ENCODE peak calls at places on chromosome 15, in seven cellular contexts. Q, B, U, V, T, Y and S are unnamed samples.

GRCh38 chr15:77654975-77655374 is 22.3 kb upstream of the LINGO1 start:
- DNase-seq in Q (no peak), B (peak; percentile 22), U (peak; percentile 54), V (no peak), T (peak; percentile 10), Y (peak; percentile 39), S (peak; percentile 56)

GRCh38 chr15:71220828-71221227 is 105.6 kb downstream of the THSD4 start:
- DNase-seq in Q (no peak), B (no peak), U (no peak), V (no peak), T (no peak), Y (no peak), S (no peak)

GRCh38 chr15:39430389-39430788 is 150.5 kb upstream of the THBS1 start:
- DNase-seq in Q (no peak), B (no peak), U (no peak), V (no peak), T (no peak), Y (no peak), S (no peak)

GRCh38 chr15:42820811-42821210 is 83.9 kb upstream of the CDAN1 start:
- DNase-seq in Q (no peak), B (no peak), U (no peak), V (no peak), T (no peak), Y (no peak), S (no peak)

GRCh38 chr15:82539690-82540054 is 585 bp downstream of the RPS17 start:
- DNase-seq in Q (no peak), B (no peak), U (peak; percentile 33), V (no peak), T (peak; percentile 37), Y (no peak), S (peak; percentile 30)

GRCh38 chr15:43251863-43252241 is 14.9 kb downstream of the TGM5 start:
- DNase-seq in Q (no peak), B (no peak), U (no peak), V (no peak), T (no peak), Y (no peak), S (no peak)

GRCh38 chr15:69623521-69624513 is 171.2 kb downstream of the RPLP1 start:
- DNase-seq in Q (no peak), B (no peak), U (no peak), V (no peak), T (no peak), Y (no peak), S (no peak)

GRCh38 chr15:99961011-99961441 is 227.8 kb upstream of the LYSMD4 start:
- DNase-seq in Q (no peak), B (peak; percentile 51), U (no peak), V (peak; percentile 46), T (no peak), Y (peak; percentile 56), S (peak; percentile 74)

GRCh38 chr15:36951747-36952247 is 148.6 kb downstream of the MEIS2 start:
- DNase-seq in Q (no peak), B (no peak), U (no peak), V (no peak), T (no peak), Y (peak; percentile 61), S (no peak)

GRCh38 chr15:35087759-35088158 is 2.7 kb upstream of the NANOGP8 start:
- DNase-seq in Q (no peak), B (no peak), U (no peak), V (no peak), T (no peak), Y (no peak), S (no peak)

GRCh38 chr15:89893027-89893426 is 767 bp downstream of the AP3S2 start:
- DNase-seq in Q (no peak), B (no peak), U (no peak), V (peak; percentile 40), T (no peak), Y (peak; percentile 13), S (no peak)

GRCh38 chr15:100338971-100339444 is 2.8 kb downstream of the ADAMTS17 start:
- DNase-seq in Q (peak; percentile 46), B (peak; percentile 37), U (peak; percentile 72), V (peak; percentile 52), T (peak; percentile 62), Y (peak; percentile 88), S (peak; percentile 91)

GRCh38 chr15:40293905-40294895 is 11.3 kb upstream of the ANKRD63 start:
- DNase-seq in Q (no peak), B (no peak), U (no peak), V (no peak), T (no peak), Y (no peak), S (no peak)

GRCh38 chr15:90610220-90610619 is 80.5 kb downstream of the CRTC3 start:
- DNase-seq in Q (no peak), B (no peak), U (no peak), V (no peak), T (no peak), Y (peak; percentile 6), S (no peak)

GRCh38 chr15:70152070-70152480 is 54.4 kb upstream of the TLE3 start:
- DNase-seq in Q (peak; percentile 64), B (no peak), U (no peak), V (no peak), T (no peak), Y (no peak), S (no peak)

GRCh38 chr15:97961067-97961954 is 808 bp downstream of the ARRDC4 start:
- DNase-seq in Q (peak; percentile 27), B (peak; percentile 1), U (peak; percentile 56), V (peak; percentile 41), T (no peak), Y (peak; percentile 40), S (peak; percentile 59)

GRCh38 chr15:57890878-57891277 is 174.6 kb downstream of the ALDH1A2 start:
- DNase-seq in Q (no peak), B (no peak), U (no peak), V (no peak), T (no peak), Y (no peak), S (no peak)

DNA sequence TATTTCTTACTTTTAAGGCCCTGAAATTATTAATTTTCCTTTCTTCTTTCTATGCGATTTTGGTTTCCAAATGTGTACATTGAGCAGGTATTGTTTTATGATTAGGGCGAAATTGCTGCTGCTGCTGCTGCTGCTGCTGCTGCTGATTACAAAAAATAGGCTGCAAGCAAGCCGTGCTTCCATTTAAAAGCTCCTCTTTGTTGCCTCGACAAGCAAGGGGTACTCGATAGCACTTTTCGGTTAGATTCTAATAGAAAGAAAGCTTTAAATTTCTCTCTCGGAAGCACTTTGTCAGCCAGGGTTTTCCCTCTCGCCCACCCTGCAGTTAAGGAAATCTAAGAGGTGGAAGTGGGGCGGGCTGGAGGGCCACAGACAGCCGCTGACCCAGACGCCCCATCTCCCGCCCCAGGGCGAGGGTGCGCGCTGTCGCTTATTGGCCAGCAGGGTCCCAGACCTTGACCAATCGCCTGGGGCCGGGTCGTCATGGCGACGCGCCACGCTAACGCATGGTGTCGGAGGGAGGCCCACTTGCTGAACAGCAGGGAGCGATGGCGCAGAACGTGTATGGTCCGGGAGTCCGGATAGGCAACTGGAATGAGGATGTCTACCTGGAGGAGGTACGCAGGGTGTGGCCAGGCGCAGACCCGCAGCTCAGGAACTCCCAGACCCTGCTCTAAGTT is at the start of gene CFAP161:
- DNase-seq in Q (peak; percentile 92), B (peak; percentile 42), U (peak; percentile 93), V (no peak), T (no peak), Y (no peak), S (peak; percentile 86)
- TF ChIP-seq CTCF in Q (no peak), B (no peak), U (no peak), V (no peak), T (no peak), Y (no peak), S (no peak)

GRCh38 chr15:62770111-62770660 is 272.4 kb upstream of the TPM1 start:
- DNase-seq in Q (no peak), B (no peak), U (no peak), V (no peak), T (no peak), Y (no peak), S (no peak)

GRCh38 chr15:62769604-62770003 is 272.9 kb upstream of the TPM1 start:
- DNase-seq in Q (no peak), B (peak; percentile 47), U (no peak), V (peak; percentile 70), T (no peak), Y (peak; percentile 81), S (no peak)

GRCh38 chr15:62771234-62771633 is 271.3 kb upstream of the TPM1 start:
- DNase-seq in Q (no peak), B (no peak), U (no peak), V (no peak), T (no peak), Y (no peak), S (no peak)

GRCh38 chr15:62773369-62774165 is 269.0 kb upstream of the TPM1 start:
- DNase-seq in Q (no peak), B (no peak), U (no peak), V (no peak), T (no peak), Y (no peak), S (no peak)

DNA sequence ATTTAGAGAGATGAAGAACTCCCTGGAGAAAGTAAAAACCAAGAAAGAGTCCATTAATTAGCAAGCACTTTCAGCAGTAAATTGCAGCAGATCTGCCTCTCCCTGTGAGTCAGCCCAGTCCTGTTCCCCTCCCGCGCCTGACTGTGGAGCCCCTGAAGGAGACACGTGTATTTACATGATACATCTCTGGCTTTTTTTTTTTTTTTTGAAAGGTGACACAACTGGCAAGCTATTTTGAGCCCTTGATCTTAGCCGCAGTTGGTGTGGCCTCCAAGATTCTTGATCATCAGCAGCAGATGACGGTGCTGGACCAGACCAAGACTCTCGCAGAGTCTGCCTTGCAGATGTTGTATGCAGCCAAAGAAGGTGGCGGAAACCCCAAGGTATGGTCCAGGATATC is 271.8 kb upstream of the TPM1 start:
- DNase-seq in Q (no peak), B (peak; percentile 68), U (no peak), V (peak; percentile 82), T (no peak), Y (peak; percentile 73), S (peak; percentile 51)
- H3K9me2 ChIP-seq in Q (no peaks in the 10 kb centered on the region), B (no peaks in the 10 kb centered on the region), U (no peaks in the 10 kb centered on the region), V (no peaks in the 10 kb centered on the region), T (no peaks in the 10 kb centered on the region), Y (no peaks in the 10 kb centered on the region), S (no peaks in the 10 kb centered on the region)

GRCh38 chr15:72784233-72784876 is 797 bp upstream of the ADPGK start:
- DNase-seq in Q (peak; percentile 83), B (peak; percentile 59), U (peak; percentile 64), V (peak; percentile 63), T (peak; percentile 75), Y (peak; percentile 70), S (peak; percentile 85)

GRCh38 chr15:72782274-72782992 is 1.1 kb downstream of the ADPGK start:
- DNase-seq in Q (peak; percentile 33), B (no peak), U (no peak), V (no peak), T (no peak), Y (no peak), S (peak; percentile 32)

GRCh38 chr15:72781621-72782020 is 1.9 kb downstream of the ADPGK start:
- DNase-seq in Q (no peak), B (no peak), U (no peak), V (no peak), T (no peak), Y (no peak), S (no peak)

GRCh38 chr15:72783563-72784232 is at the start of gene ADPGK:
- DNase-seq in Q (peak; percentile 96), B (peak; percentile 78), U (peak; percentile 99), V (peak; percentile 75), T (peak; percentile 96), Y (peak; percentile 92), S (peak; percentile 97)

GRCh38 chr15:72782993-72783562 is 480 bp downstream of the ADPGK start:
- DNase-seq in Q (peak; percentile 74), B (no peak), U (no peak), V (no peak), T (peak; percentile 56), Y (peak; percentile 12), S (no peak)
- TF ChIP-seq CTCF in Q (no peak), B (no peak), U (no peak), V (no peak), T (no peak), Y (no peak), S (no peak)

GRCh38 chr15:101483476-101483875 is 6.0 kb downstream of the PCSK6 start:
- DNase-seq in Q (no peak), B (no peak), U (no peak), V (peak; percentile 88), T (no peak), Y (peak; percentile 19), S (no peak)
- H3K9me2 ChIP-seq in Q (no peaks in the 10 kb centered on the region), B (no peaks in the 10 kb centered on the region), U (no peaks in the 10 kb centered on the region), V (no peaks in the 10 kb centered on the region), T (no peaks in the 10 kb centered on the region), Y (no peaks in the 10 kb centered on the region), S (no peaks in the 10 kb centered on the region)